ENCODE peak calls at places on chromosomes 11 and 22, in four cellular contexts. E is CD8-positive, alpha-beta T cell; U is lung; D is spleen. F is an unnamed sample.

GRCh38 chr11:74822187-74822586 is 73.5 kb downstream of the RNF169 start:
- DNase-seq in D (no peak), U (no peak), E (no peak), F (no peak)

GRCh38 chr11:11420512-11420911 is 67.5 kb upstream of the CSNK2A3 start:
- DNase-seq in E (no peak), D (no peak), U (no peak), F (no peak)

GRCh38 chr11:44738791-44739190 is 12.0 kb downstream of the TSPAN18 start:
- DNase-seq in U (no peak), D (no peak), E (no peak), F (no peak)

GRCh38 chr11:107882095-107882820 is 23.7 kb upstream of the SLC35F2 start:
- DNase-seq in E (no peak), U (no peak), D (no peak), F (no peak)

GRCh38 chr11:21110378-21110777 is 441.0 kb downstream of the NELL1 start:
- DNase-seq in U (no peak), D (no peak), E (no peak), F (no peak)

GRCh38 chr11:128653828-128654231 is 40.0 kb upstream of the FLI1 start:
- DNase-seq in E (no peak), U (peak), D (peak), F (peak)

GRCh38 chr11:65211293-65212105 is 29.8 kb downstream of the CAPN1 start:
- DNase-seq in D (peak), E (no peak), U (no peak), F (no peak)

GRCh38 chr11:65362966-65363365 is 8.4 kb downstream of the TIGD3 start:
- DNase-seq in U (no peak), D (peak), E (no peak), F (no peak)

GRCh38 chr11:112175596-112175947 is 260 bp downstream of the BCO2 start:
- DNase-seq in D (no peak), E (no peak), U (no peak), F (no peak)

GRCh38 chr22:50308597-50308935 is 1.1 kb upstream of the PLXNB2 start:
- DNase-seq in D (peak), U (peak), E (no peak), F (no peak)

GRCh38 chr11:118144869-118145268 is 7.8 kb downstream of the SCN4B start:
- DNase-seq in E (no peak), U (no peak), D (no peak), F (no peak)

GRCh38 chr22:19240813-19241592 is 50.5 kb downstream of the CLTCL1 start:
- DNase-seq in E (no peak), U (no peak), D (no peak), F (no peak)

GRCh38 chr22:40410731-40411505 is 40.5 kb downstream of the SGSM3 start:
- DNase-seq in U (no peak), E (no peak), D (no peak), F (no peak)

GRCh38 chr22:40410272-40410671 is 39.9 kb downstream of the SGSM3 start:
- DNase-seq in E (no peak), D (no peak), U (no peak), F (no peak)

GRCh38 chr22:40409613-40410113 is 39.3 kb downstream of the SGSM3 start:
- DNase-seq in D (no peak), E (no peak), U (no peak), F (no peak)

GRCh38 chr22:40412441-40412840 is 42.0 kb downstream of the SGSM3 start:
- DNase-seq in U (no peak), D (peak), E (no peak), F (no peak)

GRCh38 chr22:40411506-40411861 is 41.1 kb downstream of the SGSM3 start:
- DNase-seq in U (no peak), D (peak), E (no peak), F (no peak)
- H3K4me3 ChIP-seq in U (no peak), D (no peak), E (no peak), F (no peak)

GRCh38 chr11:9601041-9601875 is 27.8 kb downstream of the WEE1 start:
- DNase-seq in E (peak), U (no peak), D (peak), F (peak)
- H3K4me3 ChIP-seq in E (peak), U (no peak), D (peak), F (no peak)

DNA sequence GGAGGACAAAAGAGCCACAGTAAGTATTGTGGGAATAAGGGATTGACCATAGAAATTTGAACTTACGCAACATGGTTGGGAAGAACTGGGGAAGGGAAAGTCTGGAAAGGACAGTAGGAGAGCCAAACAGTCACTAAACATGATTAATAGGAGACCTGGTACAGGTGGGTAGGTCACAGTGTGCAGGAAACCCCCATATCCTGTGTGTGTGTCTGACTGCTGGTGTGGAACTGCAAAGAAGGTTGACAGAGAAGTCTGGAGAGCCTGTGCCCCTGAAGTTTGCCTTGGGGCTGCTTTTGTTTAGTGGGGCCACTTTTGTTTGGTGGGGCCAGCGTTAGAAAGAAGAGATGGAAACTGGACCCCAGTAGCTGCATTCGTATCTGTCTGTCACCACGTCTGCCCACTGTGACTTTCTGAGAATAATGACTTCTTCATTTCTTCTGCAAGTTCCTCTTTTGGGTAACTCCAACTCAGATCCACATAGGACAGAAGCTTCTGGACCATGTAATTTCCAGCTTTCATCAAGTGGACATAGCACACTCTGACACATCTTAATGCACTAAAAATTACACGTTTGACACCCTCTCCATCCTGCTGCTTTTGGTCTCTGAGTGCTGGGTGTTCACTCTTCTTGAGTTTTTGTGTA is 126.8 kb upstream of the RAG2 start:
- DNase-seq in D (no peak), U (no peak), E (no peak), F (no peak)
- H3K4me3 ChIP-seq in D (no peak), U (no peak), E (no peak), F (no peak)

DNA sequence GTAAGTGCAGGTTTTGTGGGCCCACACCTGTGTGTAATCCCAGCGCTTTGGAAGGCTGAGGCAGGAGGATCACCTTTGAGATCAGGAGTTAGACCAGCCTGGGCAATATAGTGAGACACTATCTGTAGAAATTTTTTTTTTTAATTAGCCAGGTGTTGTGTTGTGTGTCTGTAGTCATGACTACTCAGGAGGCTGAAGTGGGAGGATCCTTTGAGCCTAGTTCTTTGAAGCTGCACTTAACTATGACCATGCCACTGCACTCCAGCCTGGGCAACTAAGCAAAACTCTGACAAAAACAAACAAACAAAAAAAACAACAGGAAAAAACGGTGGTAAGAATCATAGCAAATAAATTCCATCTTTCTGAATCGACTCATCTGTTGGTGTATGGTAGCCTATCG is 268.6 kb upstream of the PDGFD start:
- DNase-seq in E (no peak), D (no peak), U (no peak), F (no peak)
- H3K4me3 ChIP-seq in E (no peak), D (no peak), U (no peak), F (no peak)

GRCh38 chr22:36913431-36914382 is at the start of gene CSF2RB:
- DNase-seq in U (peak), E (no peak), D (peak), F (no peak)
- H3K4me3 ChIP-seq in U (peak), E (no peak), D (peak), F (peak)

F was measured in vagina.